ENCODE peak calls at places on chromosomes 12 and 14, in five cellular contexts. F is activated CD8-positive, alpha-beta memory T cell treated with anti-CD3 and anti-CD28 coated beads for 24 hours; I is colonic mucosa; O is T-helper 1 cell; C is neural crest cell. M is an unnamed sample.

GRCh38 chr12:48017496-48017895 is 13.2 kb upstream of the COL2A1 start:
- DNase-seq in F (no peak), I (no peak), O (no peak), C (no peak), M (no peak)

GRCh38 chr12:95083938-95084337 is 10.5 kb upstream of the NR2C1 start:
- DNase-seq in F (no peak), I (peak), O (no peak), C (peak), M (no peak)

GRCh38 chr12:9634177-9634803 is 26.6 kb upstream of the KLRB1 start:
- DNase-seq in F (peak), I (peak), O (peak), C (peak), M (no peak)

GRCh38 chr14:105498430-105499255 is 7.6 kb downstream of the TEDC1 start:
- DNase-seq in F (no peak), I (no peak), O (no peak), C (no peak), M (no peak)

GRCh38 chr12:88153959-88154358 is 11.9 kb downstream of the TMTC3 start:
- DNase-seq in F (no peak), I (no peak), O (no peak), C (no peak), M (no peak)

GRCh38 chr14:77037886-77038511 is 9.5 kb upstream of the IRF2BPL start:
- DNase-seq in F (peak), I (no peak), O (no peak), C (no peak), M (no peak)

GRCh38 chr14:70995671-70996070 is 88.4 kb downstream of the PCNX1 start:
- DNase-seq in F (no peak), I (peak), O (no peak), C (no peak), M (no peak)

GRCh38 chr12:75783093-75783877 is 248.3 kb downstream of the PHLDA1 start:
- DNase-seq in F (no peak), I (no peak), O (no peak), C (no peak), M (no peak)

GRCh38 chr12:12365931-12366431 is 9.1 kb downstream of the BORCS5 start:
- DNase-seq in F (no peak), I (no peak), O (no peak), C (no peak), M (no peak)

GRCh38 chr12:57048423-57048822 is 1.5 kb downstream of the MYO1A start:
- DNase-seq in F (peak), I (no peak), O (no peak), C (no peak), M (no peak)

GRCh38 chr14:47485421-47485820 is 190.0 kb downstream of the MDGA2 start:
- DNase-seq in F (no peak), I (no peak), O (no peak), C (no peak), M (no peak)

GRCh38 chr14:83874662-83875061 is 1655.3 kb upstream of the FLRT2 start:
- DNase-seq in F (no peak), I (no peak), O (no peak), C (no peak), M (no peak)

GRCh38 chr12:120825337-120825736 is 78.8 kb downstream of the SPPL3 start:
- DNase-seq in F (no peak), I (no peak), O (no peak), C (no peak), M (no peak)

GRCh38 chr12:124236651-124237050 is 58.2 kb upstream of the RFLNA start:
- DNase-seq in F (no peak), I (no peak), O (no peak), C (no peak), M (no peak)

GRCh38 chr14:50057331-50057730 is 59.0 kb downstream of the VCPKMT start:
- DNase-seq in F (no peak), I (no peak), O (no peak), C (no peak), M (no peak)

GRCh38 chr14:92847220-92848148 is 53.4 kb downstream of the GOLGA5 start:
- DNase-seq in F (no peak), I (no peak), O (no peak), C (no peak), M (no peak)

GRCh38 chr14:33891700-33892099 is 59.2 kb downstream of the EGLN3 start:
- DNase-seq in F (no peak), I (no peak), O (no peak), C (no peak), M (no peak)

GRCh38 chr14:56964885-56965284 is 154.6 kb upstream of the OTX2 start:
- DNase-seq in F (no peak), I (no peak), O (no peak), C (no peak), M (no peak)

GRCh38 chr14:84857129-84857528 is 672.8 kb upstream of the FLRT2 start:
- DNase-seq in F (no peak), I (no peak), O (no peak), C (no peak), M (no peak)

GRCh38 chr12:94244165-94245133 is 96.1 kb downstream of the PLXNC1 start:
- DNase-seq in F (peak), I (no peak), O (peak), C (no peak), M (no peak)

GRCh38 chr14:43803076-43803689 is 703.9 kb downstream of the FSCB start:
- DNase-seq in F (no peak), I (no peak), O (no peak), C (no peak), M (no peak)

GRCh38 chr12:51351913-51352532 is 5.5 kb upstream of the CELA1 start:
- DNase-seq in F (no peak), I (peak), O (peak), C (peak), M (no peak)

GRCh38 chr12:71312767-71313375 is 126.7 kb upstream of the LGR5 start:
- DNase-seq in F (no peak), I (no peak), O (no peak), C (no peak), M (no peak)

GRCh38 chr12:2944401-2945047 is 14.7 kb upstream of the TEAD4 start:
- DNase-seq in F (peak), I (peak), O (peak), C (peak), M (no peak)

GRCh38 chr12:58030566-58031279 is 89.4 kb downstream of the ATP23 start:
- DNase-seq in F (no peak), I (no peak), O (no peak), C (no peak), M (no peak)

GRCh38 chr14:40417777-40418401 is 985.7 kb upstream of the FBXO33 start:
- DNase-seq in F (no peak), I (no peak), O (no peak), C (peak), M (no peak)

GRCh38 chr12:58295268-58295667 is 353.9 kb downstream of the ATP23 start:
- DNase-seq in F (no peak), I (no peak), O (no peak), C (no peak), M (no peak)

GRCh38 chr12:66409195-66409871 is 107.0 kb downstream of the HELB start:
- DNase-seq in F (no peak), I (peak), O (peak), C (peak), M (no peak)

GRCh38 chr12:7937867-7938506 is 2.0 kb upstream of the SLC2A3 start:
- DNase-seq in F (no peak), I (no peak), O (peak), C (no peak), M (no peak)

GRCh38 chr14:53355581-53356112 is 202.5 kb upstream of the DDHD1 start:
- DNase-seq in F (no peak), I (no peak), O (no peak), C (no peak), M (no peak)

GRCh38 chr12:110256780-110257431 is 24.1 kb upstream of the ATP2A2 start:
- DNase-seq in F (no peak), I (peak), O (no peak), C (no peak), M (no peak)

GRCh38 chr12:109273354-109273753 is 35.7 kb downstream of the FOXN4 start:
- DNase-seq in F (no peak), I (no peak), O (no peak), C (no peak), M (no peak)

GRCh38 chr14:102094101-102094500 is 7.3 kb upstream of the HSP90AA1 start:
- DNase-seq in F (no peak), I (no peak), O (no peak), C (no peak), M (no peak)

GRCh38 chr12:131828671-131829350 is 618 bp downstream of the MMP17 start:
- DNase-seq in F (peak), I (no peak), O (no peak), C (no peak), M (no peak)

GRCh38 chr14:90384543-90384911 is 12.3 kb upstream of the CALM1 start:
- DNase-seq in F (no peak), I (no peak), O (peak), C (no peak), M (no peak)

GRCh38 chr12:111298583-111299436 is 70.1 kb downstream of the PHETA1 start:
- DNase-seq in F (peak), I (peak), O (no peak), C (peak), M (no peak)